ENCODE peak calls at places on chromosomes 16 and 17, in five cellular contexts. One of them, this sample, is unnamed.

GRCh38 chr16:67397812-67398545 is 4.7 kb upstream of the TPPP3 start:
- DNase-seq in activated gamma-delta T cell treated with Interleukin-2 at 50 U/mL for 16 hours: no peak
- DNase-seq in cerebellar cortex: no peak
- DNase-seq in stimulated activated naive CD8-positive, alpha-beta T cell treated with anti-CD3 and anti-CD28 coated beads, Interleukin-15, amount 100 ng/mL, for 72 hours: no peak
- DNase-seq in LHCN-M2: no peak
- DNase-seq in this sample: no peak

GRCh38 chr16:66515543-66516171 is 34.3 kb downstream of the TK2 start:
- DNase-seq in stimulated activated naive CD8-positive, alpha-beta T cell treated with anti-CD3 and anti-CD28 coated beads, Interleukin-15, amount 100 ng/mL, for 72 hours: peak; percentile 30
- DNase-seq in activated gamma-delta T cell treated with Interleukin-2 at 50 U/mL for 16 hours: no peak
- DNase-seq in cerebellar cortex: no peak
- DNase-seq in LHCN-M2: peak; percentile 65
- DNase-seq in this sample: no peak

GRCh38 chr17:29593546-29594440 is 861 bp downstream of the ANKRD13B start:
- DNase-seq in activated gamma-delta T cell treated with Interleukin-2 at 50 U/mL for 16 hours: no peak
- DNase-seq in stimulated activated naive CD8-positive, alpha-beta T cell treated with anti-CD3 and anti-CD28 coated beads, Interleukin-15, amount 100 ng/mL, for 72 hours: no peak
- DNase-seq in LHCN-M2: peak; percentile 18
- DNase-seq in cerebellar cortex: peak; percentile 54
- DNase-seq in this sample: no peak

GRCh38 chr17:39599665-39600468 is 7.9 kb downstream of the NEUROD2 start:
- DNase-seq in stimulated activated naive CD8-positive, alpha-beta T cell treated with anti-CD3 and anti-CD28 coated beads, Interleukin-15, amount 100 ng/mL, for 72 hours: no peak
- DNase-seq in cerebellar cortex: no peak
- DNase-seq in activated gamma-delta T cell treated with Interleukin-2 at 50 U/mL for 16 hours: no peak
- DNase-seq in LHCN-M2: no peak
- DNase-seq in this sample: no peak

GRCh38 chr16:88650749-88651275 is at the start of gene CYBA:
- DNase-seq in activated gamma-delta T cell treated with Interleukin-2 at 50 U/mL for 16 hours: peak; percentile 79
- DNase-seq in stimulated activated naive CD8-positive, alpha-beta T cell treated with anti-CD3 and anti-CD28 coated beads, Interleukin-15, amount 100 ng/mL, for 72 hours: peak; percentile 92
- DNase-seq in LHCN-M2: no peak
- DNase-seq in cerebellar cortex: peak; percentile 39
- DNase-seq in this sample: peak; percentile 89

GRCh38 chr17:59907467-59907866 is 14.5 kb downstream of the RPS6KB1 start:
- DNase-seq in cerebellar cortex: no peak
- DNase-seq in stimulated activated naive CD8-positive, alpha-beta T cell treated with anti-CD3 and anti-CD28 coated beads, Interleukin-15, amount 100 ng/mL, for 72 hours: no peak
- DNase-seq in LHCN-M2: no peak
- DNase-seq in activated gamma-delta T cell treated with Interleukin-2 at 50 U/mL for 16 hours: no peak
- DNase-seq in this sample: no peak

GRCh38 chr16:27314161-27314723 is 468 bp downstream of the IL4R start:
- DNase-seq in stimulated activated naive CD8-positive, alpha-beta T cell treated with anti-CD3 and anti-CD28 coated beads, Interleukin-15, amount 100 ng/mL, for 72 hours: peak; percentile 72
- DNase-seq in LHCN-M2: peak; percentile 74
- DNase-seq in cerebellar cortex: no peak
- DNase-seq in activated gamma-delta T cell treated with Interleukin-2 at 50 U/mL for 16 hours: peak; percentile 22
- DNase-seq in this sample: peak; percentile 71

GRCh38 chr16:29315046-29315445 is 91.5 kb downstream of the NPIPB11 start:
- DNase-seq in cerebellar cortex: no peak
- DNase-seq in LHCN-M2: no peak
- DNase-seq in activated gamma-delta T cell treated with Interleukin-2 at 50 U/mL for 16 hours: no peak
- DNase-seq in stimulated activated naive CD8-positive, alpha-beta T cell treated with anti-CD3 and anti-CD28 coated beads, Interleukin-15, amount 100 ng/mL, for 72 hours: no peak
- DNase-seq in this sample: no peak